ENCODE peak calls at places on chromosomes 13 and 19, in four cellular contexts. Q is epithelial cell of esophagus, O is IMR-90, T is lower leg skin. M is an unnamed sample.
A peak's percentile ranks its signal among the peaks of the same experiment; 100 is the strongest.

GRCh38 chr13:24709186-24709913 is 29.1 kb downstream of the ATP12A start:
- DNase-seq in Q (no peak), O (no peak), T (peak; percentile 60), M (no peak)

GRCh38 chr13:33953203-33953602 is 135.3 kb downstream of the RFC3 start:
- DNase-seq in Q (peak; percentile 9), O (peak; percentile 26), T (no peak), M (peak; percentile 71)

GRCh38 chr19:19043881-19044280 is 10.5 kb downstream of the ARMC6 start:
- DNase-seq in Q (no peak), O (no peak), T (no peak), M (no peak)

GRCh38 chr19:45076029-45076850 is at the start of gene ZNF296:
- DNase-seq in Q (peak; percentile 78), O (no peak), T (peak; percentile 95), M (peak; percentile 27)

GRCh38 chr13:99288069-99288468 is 19.1 kb downstream of the GPR183 start:
- DNase-seq in Q (no peak), O (no peak), T (no peak), M (no peak)

GRCh38 chr13:59061621-59062020 is 1102.1 kb downstream of the DIAPH3 start:
- DNase-seq in Q (no peak), O (no peak), T (no peak), M (no peak)

GRCh38 chr13:106117035-106117434 is 418.4 kb downstream of the EFNB2 start:
- DNase-seq in Q (peak; percentile 60), O (peak; percentile 77), T (no peak), M (no peak)

GRCh38 chr13:79679334-79679733 is 198.4 kb downstream of the NDFIP2 start:
- DNase-seq in Q (peak; percentile 82), O (peak; percentile 70), T (peak; percentile 94), M (peak; percentile 88)

GRCh38 chr13:29761815-29762214 is 88.6 kb downstream of the UBL3 start:
- DNase-seq in Q (no peak), O (no peak), T (no peak), M (no peak)

GRCh38 chr13:71864094-71864980 is 2.7 kb downstream of the DACH1 start:
- DNase-seq in Q (peak; percentile 29), O (no peak), T (no peak), M (no peak)

GRCh38 chr19:3611841-3612240 is 5.2 kb upstream of the TBXA2R start:
- DNase-seq in Q (no peak), O (no peak), T (no peak), M (no peak)

GRCh38 chr13:25654332-25654731 is 282.6 kb downstream of the ATP8A2 start:
- DNase-seq in Q (peak; percentile 16), O (no peak), T (no peak), M (no peak)

GRCh38 chr19:41638624-41639023 is 11.8 kb upstream of the CEACAM4 start:
- DNase-seq in Q (no peak), O (no peak), T (no peak), M (no peak)

GRCh38 chr19:47020132-47020805 is 632 bp downstream of the NPAS1 start:
- DNase-seq in Q (no peak), O (no peak), T (no peak), M (no peak)

GRCh38 chr13:72246396-72246795 is 379.4 kb upstream of the DACH1 start:
- DNase-seq in Q (peak; percentile 69), O (no peak), T (no peak), M (no peak)

GRCh38 chr19:5188548-5189317 is 151.9 kb downstream of the PTPRS start:
- DNase-seq in Q (no peak), O (no peak), T (no peak), M (no peak)

GRCh38 chr13:75867718-75868117 is 231.6 kb downstream of the LMO7 start:
- DNase-seq in Q (no peak), O (no peak), T (no peak), M (no peak)

GRCh38 chr19:49626243-49626642 is 13.7 kb downstream of the RRAS start:
- DNase-seq in Q (no peak), O (no peak), T (no peak), M (no peak)
- TF ChIP-seq CTCF in Q (no peak), O (no peak), T (no peak), M (no peak)

DNA sequence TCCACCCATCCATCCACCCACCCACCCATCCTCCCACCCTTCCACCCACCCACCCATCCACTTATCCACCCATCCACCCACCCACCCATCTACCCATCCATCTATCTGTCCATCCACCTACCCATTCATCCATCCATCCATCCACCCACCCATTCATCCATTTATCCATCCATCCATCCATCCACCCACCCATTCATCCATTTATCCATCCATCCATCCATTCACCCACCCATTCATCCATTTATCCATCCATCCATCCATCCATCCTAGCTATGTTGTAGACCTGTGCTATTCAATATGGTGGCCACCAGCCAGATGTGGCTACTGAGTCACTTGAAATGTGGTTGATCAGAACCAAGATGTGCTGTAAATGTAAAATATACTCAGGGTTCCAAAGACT is 5.1 kb downstream of the CAMSAP3 start:
- DNase-seq in Q (no peak), O (no peak), T (no peak), M (no peak)
- H3K4me3 ChIP-seq in Q (no peak overlapping the region), O (no peak overlapping the region), T (no peak overlapping the region), M (no peak overlapping the region)

DNA sequence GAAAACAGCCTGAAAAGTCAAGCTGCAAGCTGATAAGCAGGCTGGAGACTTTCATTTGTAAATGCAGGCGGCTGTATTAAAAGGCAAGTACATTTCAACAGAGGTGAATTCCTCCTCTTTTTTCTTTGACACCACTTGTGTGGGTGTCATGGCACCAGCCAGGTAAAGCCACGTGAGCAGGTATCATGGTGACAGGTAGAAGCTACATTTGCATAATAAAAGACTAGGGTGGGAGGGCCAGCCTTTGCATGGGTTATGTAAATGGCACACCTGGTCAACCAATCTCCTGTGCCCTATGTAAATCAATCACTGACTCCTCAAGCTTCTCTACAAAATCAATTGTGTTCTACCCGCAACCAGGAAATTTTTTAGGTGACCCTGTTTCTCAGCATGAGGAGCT is 68.2 kb downstream of the ZNF100 start:
- DNase-seq in Q (no peak), O (no peak), T (no peak), M (no peak)
- TF ChIP-seq CTCF in Q (no peak), O (no peak), T (no peak), M (no peak)

GRCh38 chr19:58350871-58351557 is 2.3 kb downstream of the A1BG start:
- DNase-seq in Q (no peak), O (no peak), T (no peak), M (no peak)
- H3K4me3 ChIP-seq in Q (no peak overlapping the region), O (no peak overlapping the region), T (no peak overlapping the region), M (no peak overlapping the region)

DNA sequence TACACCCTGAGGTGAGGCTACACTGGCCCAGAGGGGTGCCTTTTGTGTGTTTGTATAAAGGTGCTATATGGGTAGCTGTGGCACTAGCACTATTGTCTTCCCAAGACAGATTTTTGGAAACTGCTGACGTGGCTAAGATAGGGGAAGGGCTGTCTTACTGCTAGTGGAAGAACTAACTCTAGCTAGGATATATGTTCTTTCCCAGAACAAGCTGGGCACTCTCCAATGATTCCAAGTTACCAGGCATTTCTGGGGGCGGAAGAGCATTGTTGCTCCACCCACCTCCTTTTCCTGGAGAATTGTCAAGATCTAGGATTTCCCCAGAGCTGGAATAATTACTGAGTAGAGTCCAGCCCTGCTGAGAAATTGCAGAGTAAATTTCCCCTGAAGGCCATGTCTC is 408.3 kb downstream of the KLF5 start:
- DNase-seq in Q (peak; percentile 28), O (peak; percentile 16), T (no peak), M (peak; percentile 49)
- TF ChIP-seq CTCF in Q (no peak), O (no peak), T (no peak), M (no peak)

GRCh38 chr13:28533441-28534166 is 38.7 kb upstream of the FLT1 start:
- DNase-seq in Q (no peak), O (no peak), T (no peak), M (no peak)
- H3K4me3 ChIP-seq in Q (no peak overlapping the region), O (no peak overlapping the region), T (no peak overlapping the region), M (no peak overlapping the region)